ENCODE peak calls at places on chromosomes 4 and X, in seven cellular contexts. F is IMR-90; U is activated CD8-positive, alpha-beta memory T cell treated with anti-CD3 and anti-CD28 coated beads for 48 hours; K is CD4-positive, alpha-beta T cell; B is iris pigment epithelial cell; G is NCI-H748 treated with DMSO at 0.1 percent for 48 hours; H is NAMALWA. R is an unnamed sample.

GRCh38 chrX:87732133-87732532 is 214.5 kb downstream of the KLHL4 start:
- DNase-seq in K (no peak), G (no peak), U (no peak), F (no peak), B (no peak), H (no peak), R (no peak)

GRCh38 chr4:11704136-11704535 is 275.4 kb upstream of the HS3ST1 start:
- DNase-seq in G (no peak), U (no peak), H (no peak), K (no peak), F (no peak), B (peak; percentile 16), R (no peak)

GRCh38 chr4:90542216-90542615 is 415.0 kb downstream of the CCSER1 start:
- DNase-seq in K (no peak), B (no peak), H (no peak), U (no peak), G (peak; percentile 26), F (no peak), R (no peak)

GRCh38 chr4:54165438-54165837 is 63.7 kb upstream of the PDGFRA start:
- DNase-seq in G (no peak), F (peak; percentile 96), H (no peak), U (no peak), K (no peak), B (peak; percentile 89), R (no peak)

GRCh38 chr4:124722069-124722468 is 9.5 kb upstream of the ANKRD50 start:
- DNase-seq in U (no peak), K (no peak), G (no peak), B (no peak), F (peak; percentile 47), H (no peak), R (no peak)

GRCh38 chr4:26263165-26263564 is 57.6 kb upstream of the RBPJ start:
- DNase-seq in K (no peak), H (peak; percentile 68), G (peak; percentile 30), F (no peak), B (no peak), U (no peak), R (peak; percentile 40)

GRCh38 chr4:151618858-151619257 is 141.9 kb downstream of the GATB start:
- DNase-seq in U (no peak), G (no peak), B (no peak), H (no peak), F (no peak), K (no peak), R (no peak)

GRCh38 chr4:15182600-15183222 is 180.4 kb downstream of the CPEB2 start:
- DNase-seq in U (no peak), K (no peak), G (no peak), F (no peak), H (no peak), B (peak; percentile 91), R (no peak)

GRCh38 chr4:121706595-121707021 is 9.8 kb upstream of the ANXA5 start:
- DNase-seq in F (peak; percentile 65), G (no peak), U (no peak), K (no peak), B (peak; percentile 88), H (no peak), R (peak; percentile 35)

GRCh38 chr4:25637581-25638220 is 17.9 kb upstream of the SLC34A2 start:
- DNase-seq in F (no peak), K (no peak), U (no peak), H (no peak), G (no peak), B (no peak), R (no peak)

GRCh38 chr4:76881375-76881774 is 16.6 kb downstream of the SOWAHB start:
- DNase-seq in B (no peak), U (no peak), H (no peak), K (no peak), F (no peak), G (peak; percentile 45), R (no peak)

GRCh38 chr4:40809058-40809457 is 59.3 kb downstream of the NSUN7 start:
- DNase-seq in H (no peak), K (no peak), F (no peak), B (no peak), G (no peak), U (no peak), R (no peak)

GRCh38 chr4:26779674-26780073 is 81.0 kb upstream of the STIM2 start:
- DNase-seq in U (no peak), F (peak; percentile 48), H (no peak), K (no peak), G (no peak), B (peak; percentile 17), R (no peak)

GRCh38 chr4:172648471-172648870 is 520.1 kb upstream of the GALNT7 start:
- DNase-seq in B (peak; percentile 8), K (no peak), G (no peak), F (peak; percentile 26), H (no peak), U (no peak), R (no peak)

R was measured in GM12865.